ENCODE peak calls at places on chromosomes 11 and 22, in nine cellular contexts. R, W, C, F, T, L, K, H and S are unnamed samples.
A peak's percentile ranks its signal among the peaks of the same experiment; 100 is the strongest.

GRCh38 chr11:4072668-4073285 is 21.8 kb upstream of the RRM1 start:
- DNase-seq in T (peak; percentile 88), K (no peak), W (peak; percentile 63), H (peak; percentile 67), F (peak; percentile 85), R (peak; percentile 51), C (peak; percentile 70), L (peak; percentile 75), S (peak; percentile 51)

GRCh38 chr11:104672897-104673296 is 225.4 kb downstream of the CASP12 start:
- DNase-seq in C (no peak), T (no peak), K (no peak), R (no peak), F (no peak), L (no peak), H (no peak), W (no peak), S (no peak)

GRCh38 chr22:19134874-19135273 is 3.8 kb downstream of the TSSK2 start:
- DNase-seq in T (no peak), W (no peak), C (no peak), L (no peak), H (no peak), R (no peak), K (no peak), F (no peak), S (no peak)

GRCh38 chr11:36478700-36479329 is 31.3 kb downstream of the TRAF6 start:
- DNase-seq in K (no peak), C (peak; percentile 49), L (peak; percentile 62), W (peak; percentile 45), F (peak; percentile 75), T (peak; percentile 80), R (no peak), H (no peak), S (peak; percentile 45)

GRCh38 chr11:73670808-73671207 is 24.4 kb downstream of the PLEKHB1 start:
- DNase-seq in C (no peak), K (no peak), W (no peak), L (no peak), H (no peak), F (peak; percentile 28), R (no peak), T (no peak), S (no peak)

GRCh38 chr11:119585038-119585666 is 143.8 kb downstream of the NECTIN1 start:
- DNase-seq in W (peak; percentile 9), H (no peak), C (peak; percentile 49), R (no peak), F (no peak), L (no peak), T (no peak), K (no peak), S (peak; percentile 69)

GRCh38 chr11:19820100-19820499 is 107.5 kb downstream of the NAV2 start:
- DNase-seq in H (no peak), C (no peak), R (no peak), F (no peak), K (no peak), T (no peak), L (peak; percentile 84), W (no peak), S (no peak)

GRCh38 chr11:71227058-71227659 is 25.2 kb downstream of the SHANK2 start:
- DNase-seq in H (no peak), F (no peak), K (no peak), T (no peak), L (no peak), C (no peak), W (no peak), R (no peak), S (no peak)

GRCh38 chr22:42432020-42432596 is at the start of gene NFAM1:
- DNase-seq in K (peak; percentile 77), L (no peak), R (no peak), W (no peak), H (no peak), F (peak; percentile 70), T (no peak), C (no peak), S (no peak)

GRCh38 chr11:11243790-11244469 is 109.1 kb downstream of the CSNK2A3 start:
- DNase-seq in T (peak; percentile 6), L (peak; percentile 3), F (peak; percentile 53), R (no peak), H (no peak), W (peak; percentile 68), C (peak; percentile 50), K (no peak), S (peak; percentile 39)

GRCh38 chr11:124934862-124935547 is 842 bp downstream of the HEPACAM start:
- DNase-seq in K (no peak), H (no peak), W (no peak), L (peak; percentile 86), F (no peak), R (no peak), T (peak; percentile 69), C (peak; percentile 31), S (no peak)

GRCh38 chr11:73130181-73130580 is 11.9 kb downstream of the FCHSD2 start:
- DNase-seq in R (no peak), T (no peak), F (no peak), L (no peak), H (no peak), W (no peak), K (no peak), C (no peak), S (no peak)

GRCh38 chr11:92453055-92453454 is 228.4 kb downstream of the FAT3 start:
- DNase-seq in T (peak; percentile 51), C (peak; percentile 84), H (no peak), L (peak; percentile 42), F (no peak), K (no peak), W (no peak), R (no peak), S (no peak)

GRCh38 chr11:4065601-4066377 is 28.8 kb upstream of the RRM1 start:
- DNase-seq in T (peak; percentile 31), W (no peak), H (no peak), R (no peak), F (no peak), L (peak; percentile 55), C (no peak), K (no peak), S (no peak)

GRCh38 chr11:43852057-43852636 is 28.5 kb upstream of the ALKBH3 start:
- DNase-seq in K (no peak), C (peak; percentile 73), R (peak; percentile 27), F (peak; percentile 90), T (peak; percentile 86), W (peak; percentile 61), H (peak; percentile 77), L (peak; percentile 79), S (peak; percentile 68)

GRCh38 chr11:15451713-15452112 is 337.0 kb downstream of the INSC start:
- DNase-seq in H (no peak), C (no peak), W (no peak), K (no peak), T (no peak), L (no peak), R (no peak), F (no peak), S (no peak)

GRCh38 chr11:72103754-72104167 is 664 bp upstream of the LAMTOR1 start:
- DNase-seq in C (no peak), L (no peak), H (no peak), F (no peak), R (no peak), T (no peak), W (no peak), K (no peak), S (no peak)

GRCh38 chr22:19988965-19989724 is 27.5 kb downstream of the ARVCF start:
- DNase-seq in K (peak; percentile 72), L (no peak), W (no peak), F (no peak), R (no peak), H (no peak), T (no peak), C (no peak), S (no peak)

GRCh38 chr11:91857194-91857593 is 367.4 kb upstream of the FAT3 start:
- DNase-seq in C (peak; percentile 52), R (no peak), L (peak; percentile 30), T (peak; percentile 63), F (no peak), K (no peak), W (no peak), H (no peak), S (no peak)

GRCh38 chr22:22770280-22770871 is 117.2 kb upstream of the IGLL5 start:
- DNase-seq in W (peak; percentile 39), H (peak; percentile 59), F (peak; percentile 67), K (peak; percentile 38), L (no peak), T (peak; percentile 31), C (peak; percentile 22), R (no peak), S (peak; percentile 35)

GRCh38 chr11:19664896-19665548 is 47.6 kb upstream of the NAV2 start:
- DNase-seq in K (no peak), C (peak; percentile 48), F (no peak), T (peak; percentile 84), H (no peak), R (no peak), L (peak; percentile 78), W (no peak), S (no peak)

GRCh38 chr22:46134111-46134705 is 16.1 kb upstream of the PPARA start:
- DNase-seq in L (no peak), T (no peak), F (no peak), K (no peak), H (no peak), W (no peak), R (no peak), C (no peak), S (no peak)
- H3K4me3 ChIP-seq in L (no peak overlapping the region), T (no peak overlapping the region), F (no peak overlapping the region), K (no peak overlapping the region), H (no peak overlapping the region), W (no peak overlapping the region), R (no peak overlapping the region), C (no peak overlapping the region), S (no peak overlapping the region)

GRCh38 chr22:17157714-17158113 is 1.4 kb downstream of the HDHD5 start:
- DNase-seq in W (no peak), K (no peak), F (no peak), T (no peak), C (no peak), L (no peak), H (no peak), R (no peak), S (no peak)
- H3K4me3 ChIP-seq in W (peak overlapping the region; percentile 69), K (peak overlapping the region; percentile 65), F (peak overlapping the region; percentile 79), T (no peak overlapping the region), C (no peak overlapping the region), L (peak overlapping the region; percentile 17), H (no peak overlapping the region), R (peak overlapping the region; percentile 79), S (peak overlapping the region; percentile 79)

DNA sequence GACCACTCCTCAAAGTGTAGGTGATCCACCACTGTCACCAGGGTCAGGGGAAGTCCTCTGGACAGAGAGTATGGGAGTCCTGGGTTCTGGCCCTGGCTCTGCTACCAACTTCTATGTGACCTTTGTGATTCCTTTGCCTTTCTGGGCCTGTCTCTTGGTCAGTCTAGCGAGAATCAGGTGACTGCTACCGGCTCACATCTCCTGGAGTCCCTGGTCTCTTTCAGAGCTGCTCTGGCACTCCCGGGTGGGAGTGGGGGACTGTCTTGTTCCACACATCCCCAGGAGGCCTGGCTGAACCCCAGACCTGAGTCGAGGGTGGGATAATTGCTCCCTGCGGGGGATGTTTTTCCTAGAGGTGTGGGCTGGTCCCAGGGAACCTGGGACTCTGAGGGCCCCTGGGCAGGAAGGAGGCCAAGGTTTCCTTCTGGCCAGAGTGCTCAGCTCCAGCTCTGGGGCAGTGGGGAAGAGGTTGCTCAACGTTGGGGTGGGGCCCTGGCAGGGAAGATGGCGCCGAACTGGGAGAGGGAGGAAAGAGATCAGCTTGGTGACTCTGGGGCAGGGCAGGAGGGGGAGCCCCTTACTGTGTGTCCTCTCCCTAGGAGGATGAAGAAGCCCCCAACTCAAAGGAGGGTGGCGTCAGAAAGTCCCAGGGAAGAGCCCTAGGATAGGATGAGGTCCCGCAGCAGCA is 2.1 kb downstream of the SOX10 start:
- DNase-seq in W (no peak), T (no peak), K (no peak), R (no peak), L (no peak), C (no peak), F (no peak), H (no peak), S (no peak)
- H3K4me3 ChIP-seq in W (no peak overlapping the region), T (no peak overlapping the region), K (no peak overlapping the region), R (no peak overlapping the region), L (no peak overlapping the region), C (no peak overlapping the region), F (no peak overlapping the region), H (no peak overlapping the region), S (no peak overlapping the region)

GRCh38 chr11:94770563-94771120 is 2.5 kb downstream of the AMOTL1 start:
- DNase-seq in C (no peak), H (no peak), K (no peak), R (no peak), T (no peak), F (no peak), W (no peak), L (no peak), S (peak; percentile 26)
- H3K4me3 ChIP-seq in C (no peak overlapping the region), H (no peak overlapping the region), K (peak overlapping the region; percentile 96), R (no peak overlapping the region), T (no peak overlapping the region), F (peak overlapping the region; percentile 80), W (peak overlapping the region; percentile 91), L (peak overlapping the region; percentile 93), S (peak overlapping the region; percentile 94)